ENCODE peak calls at places on chromosome 16, in five cellular contexts. J is HCT116, E is upper lobe of left lung, O is Panc1, L is K562. D is an unnamed sample.

GRCh38 chr16:28057949-28058348 is 5.6 kb downstream of the GSG1L start:
- ATAC-seq in L (no peak), J (no peak), E (no peak), O (no peak), D (no peak)

GRCh38 chr16:9296273-9296593 is 204.8 kb downstream of the HAPSTR1 start:
- ATAC-seq in O (no peak), J (no peak), L (no peak), E (no peak), D (no peak)

GRCh38 chr16:31453255-31454204 is 5.8 kb upstream of the ARMC5 start:
- ATAC-seq in L (peak), E (no peak), J (no peak), O (peak), D (peak)

GRCh38 chr16:56615353-56615752 is 7.0 kb downstream of the MT2A start:
- ATAC-seq in O (no peak), J (no peak), E (no peak), L (no peak), D (no peak)

GRCh38 chr16:28898942-28899341 is 20.7 kb downstream of the ATP2A1 start:
- ATAC-seq in L (no peak), J (no peak), O (no peak), E (no peak), D (no peak)

GRCh38 chr16:65079549-65079948 is 42.3 kb downstream of the CDH11 start:
- ATAC-seq in E (no peak), O (no peak), J (no peak), L (no peak), D (no peak)

GRCh38 chr16:14560523-14560922 is 69.5 kb downstream of the PARN start:
- ATAC-seq in L (no peak), J (no peak), E (no peak), O (no peak), D (no peak)

GRCh38 chr16:75380870-75381269 is 52.4 kb downstream of the CFDP1 start:
- ATAC-seq in J (no peak), E (no peak), O (no peak), L (no peak), D (no peak)

GRCh38 chr16:89573826-89574680 is 1.5 kb upstream of the CPNE7 start:
- ATAC-seq in O (peak), L (peak), E (no peak), J (peak), D (no peak)

GRCh38 chr16:87600246-87600645 is 2.1 kb upstream of the JPH3 start:
- ATAC-seq in L (no peak), J (no peak), E (no peak), O (no peak), D (no peak)

GRCh38 chr16:17304124-17304813 is 166.5 kb downstream of the XYLT1 start:
- ATAC-seq in O (no peak), J (peak), L (no peak), E (peak), D (peak)

GRCh38 chr16:1028524-1029258 is 43.9 kb upstream of the SSTR5 start:
- ATAC-seq in J (no peak), L (no peak), O (no peak), E (no peak), D (no peak)

GRCh38 chr16:10827691-10828341 is 9.2 kb upstream of the TVP23A start:
- ATAC-seq in E (peak), O (peak), L (no peak), J (no peak), D (peak)

GRCh38 chr16:7321661-7322060 is 11.0 kb upstream of the RBFOX1 start:
- ATAC-seq in O (no peak), E (no peak), J (no peak), L (no peak), D (no peak)

GRCh38 chr16:78381060-78381459 is 281.6 kb downstream of the WWOX start:
- ATAC-seq in E (no peak), O (no peak), J (no peak), L (no peak), D (no peak)

GRCh38 chr16:31357324-31358156 is 2.6 kb downstream of the ITGAX start:
- ATAC-seq in J (no peak), O (no peak), E (no peak), L (no peak), D (no peak)

GRCh38 chr16:29641561-29641960 is 21.5 kb upstream of the SPN start:
- ATAC-seq in L (peak), E (no peak), J (peak), O (no peak), D (no peak)

GRCh38 chr16:15672514-15673167 is 22.6 kb downstream of the NDE1 start:
- ATAC-seq in J (no peak), E (peak), L (peak), O (no peak), D (peak)

GRCh38 chr16:28087140-28087660 is 23.7 kb upstream of the GSG1L start:
- ATAC-seq in O (no peak), L (no peak), E (no peak), J (no peak), D (no peak)

GRCh38 chr16:4908854-4909401 is 28.0 kb downstream of the PPL start:
- ATAC-seq in J (no peak), E (peak), O (no peak), L (no peak), D (no peak)

GRCh38 chr16:87845213-87845612 is 24.1 kb downstream of the SLC7A5 start:
- ATAC-seq in E (no peak), O (peak), L (peak), J (peak), D (no peak)

GRCh38 chr16:9144106-9144505 is 52.7 kb downstream of the HAPSTR1 start:
- ATAC-seq in E (no peak), O (no peak), L (no peak), J (no peak), D (no peak)

GRCh38 chr16:54422159-54422558 is 135.6 kb upstream of the IRX3 start:
- ATAC-seq in L (no peak), O (no peak), E (no peak), J (no peak), D (no peak)

GRCh38 chr16:22093952-22094351 is 1.6 kb downstream of the VWA3A start:
- ATAC-seq in J (no peak), O (no peak), E (no peak), L (no peak), D (no peak)

GRCh38 chr16:56635441-56635967 is 3.0 kb upstream of the MT1A start:
- ATAC-seq in J (no peak), L (no peak), E (no peak), O (no peak), D (no peak)

GRCh38 chr16:77307764-77308561 is 108.8 kb downstream of the SYCE1L start:
- ATAC-seq in E (no peak), O (no peak), L (no peak), J (no peak), D (no peak)

GRCh38 chr16:63458842-63459241 is 1422.6 kb upstream of the CDH8 start:
- ATAC-seq in J (no peak), L (no peak), O (no peak), E (no peak), D (no peak)

GRCh38 chr16:62638964-62639861 is 603.0 kb upstream of the CDH8 start:
- ATAC-seq in O (no peak), E (no peak), J (no peak), L (no peak), D (no peak)

GRCh38 chr16:79380990-79381389 is 219.5 kb downstream of the MAF start:
- ATAC-seq in L (no peak), O (no peak), E (no peak), J (no peak), D (no peak)

GRCh38 chr16:88713568-88714419 is 7.5 kb downstream of the CTU2 start:
- ATAC-seq in L (peak), J (peak), E (peak), O (peak), D (no peak)

GRCh38 chr16:17367034-17367433 is 103.7 kb downstream of the XYLT1 start:
- ATAC-seq in O (no peak), J (no peak), L (no peak), E (no peak), D (no peak)

GRCh38 chr16:11580451-11581086 is 6.2 kb downstream of the LITAF start:
- ATAC-seq in O (no peak), E (no peak), L (no peak), J (no peak), D (no peak)

DNA sequence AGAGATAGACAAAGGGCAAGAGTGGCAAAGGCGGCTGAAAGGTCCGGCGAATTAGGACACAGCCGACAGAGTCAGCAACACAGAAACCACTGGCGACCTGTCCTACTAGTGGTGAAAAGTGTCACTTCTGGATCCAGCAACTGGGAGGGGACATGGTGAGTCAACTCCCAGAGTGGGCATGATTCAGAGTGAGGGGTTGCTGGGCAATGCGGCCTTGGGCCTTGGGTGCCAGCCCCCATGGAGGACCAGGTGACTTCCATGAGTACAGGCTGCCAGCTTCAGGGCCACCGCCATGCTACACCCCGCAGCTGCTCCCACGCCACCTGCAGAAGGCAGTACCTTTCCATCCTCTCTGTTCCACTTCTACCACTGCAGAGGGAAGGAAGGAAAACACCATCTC is 110.6 kb downstream of the ZFHX3 start:
- ATAC-seq in O (no peak), J (peak), L (no peak), E (no peak), D (no peak)
- TF ChIP-seq CTCF in O (no peak), J (no peak), L (no peak), E (no peak), D (no peak)

DNA sequence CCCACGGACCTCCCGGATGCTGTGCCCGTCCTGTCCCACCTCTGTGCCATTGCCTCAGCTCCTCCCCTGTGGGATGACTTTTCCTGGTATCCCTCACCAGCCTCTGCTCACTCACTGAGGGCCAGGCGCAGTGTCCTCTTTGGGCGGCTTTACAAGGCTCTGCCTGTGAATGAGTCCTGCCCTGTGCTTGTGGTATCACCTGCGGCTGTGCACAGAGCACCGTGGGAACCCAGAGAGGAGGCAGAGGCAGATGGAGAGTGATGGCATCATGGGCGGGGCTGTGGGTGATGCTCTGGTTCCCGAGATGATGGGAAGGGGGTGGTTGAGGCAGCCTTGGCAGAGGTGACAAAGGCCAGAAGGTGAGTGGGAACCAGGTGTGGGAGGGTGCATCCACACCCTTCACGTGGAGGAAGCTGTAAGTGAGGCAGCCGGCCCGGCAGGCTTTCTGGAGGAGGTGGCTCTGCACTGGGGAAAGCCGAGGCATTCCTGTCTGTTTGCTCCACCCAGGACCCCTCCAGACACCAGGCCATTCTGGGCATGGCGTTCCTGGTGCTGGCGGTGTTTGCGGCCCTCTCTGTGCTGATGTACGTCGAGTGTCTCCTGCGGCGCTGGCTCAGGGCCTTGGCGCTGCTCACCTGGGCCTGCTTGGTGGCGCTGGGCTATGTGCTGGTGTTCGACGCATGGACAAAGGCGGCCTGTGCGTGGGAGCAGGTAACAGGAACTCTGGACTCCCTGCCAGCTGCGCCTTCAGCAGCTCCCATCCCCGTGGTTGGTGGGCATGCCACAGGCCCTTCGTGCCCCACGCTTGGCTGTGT is 23.8 kb downstream of the ADCY7 start:
- ATAC-seq in L (no peak), E (no peak), J (no peak), O (no peak), D (no peak)
- TF ChIP-seq POLR2AphosphoS5 in L (no peak), E (no peak), J (no peak), O (no peak), D (no peak)

DNA sequence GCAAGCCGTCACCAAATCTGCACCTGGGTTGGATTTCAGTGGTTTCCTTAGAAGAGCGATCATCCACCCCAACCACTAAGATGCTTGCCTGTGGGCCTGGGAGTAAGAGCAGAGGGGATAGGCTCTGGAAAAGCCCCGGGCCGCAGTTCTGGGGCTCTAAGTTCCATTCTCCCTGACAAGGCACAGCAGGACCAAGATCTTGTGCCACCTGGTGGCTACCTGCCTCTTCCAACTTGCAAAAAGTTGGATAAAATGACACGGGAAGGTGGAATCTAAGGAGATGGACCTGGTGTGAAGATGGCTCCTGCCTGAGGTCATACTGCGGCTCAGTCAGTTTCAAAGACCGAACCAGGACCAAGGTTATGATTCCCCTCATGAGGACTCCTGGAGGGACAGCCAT is 42.3 kb downstream of the ABCC12 start:
- ATAC-seq in L (no peak), O (no peak), E (no peak), J (no peak), D (no peak)
- TF ChIP-seq CTCF in L (no peak), O (peak), E (no peak), J (peak), D (no peak)

DNA sequence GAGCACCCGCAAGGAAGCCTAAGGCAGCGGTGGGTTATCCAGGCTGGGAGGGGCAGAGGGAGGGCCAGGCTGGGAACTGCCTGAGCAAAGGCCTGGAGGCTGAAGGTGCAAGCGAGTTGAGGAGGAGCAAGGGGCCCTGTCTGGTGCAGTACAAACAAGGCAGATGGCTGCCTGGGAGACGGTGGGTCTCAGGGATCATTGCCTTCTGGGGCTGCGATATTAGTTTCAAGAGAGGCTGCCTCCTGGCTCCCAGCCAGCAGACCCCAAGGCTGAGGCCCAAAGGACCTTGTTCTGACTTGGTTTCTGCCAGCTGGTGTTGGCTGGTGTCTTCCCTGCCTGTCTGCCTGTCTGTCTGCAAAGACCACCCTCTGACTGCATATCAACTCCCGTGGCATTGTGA is 154.0 kb downstream of the IRF8 start:
- ATAC-seq in E (no peak), L (no peak), J (no peak), O (no peak), D (no peak)
- TF ChIP-seq POLR2AphosphoS5 in E (no peak), L (no peak), J (no peak), O (no peak), D (no peak)